ENCODE peak calls at places on chromosomes 6 and 20, in four cellular contexts. I, Y, G and L are unnamed samples.

GRCh38 chr6:37253608-37254007 is 4.0 kb upstream of the TBC1D22B start:
- DNase-seq in I (no peak), Y (no peak), G (no peak), L (no peak)

GRCh38 chr6:43396408-43397149 is 27.1 kb upstream of the ZNF318 start:
- DNase-seq in I (no peak), Y (no peak), G (peak), L (no peak)

GRCh38 chr6:5277589-5277988 is 16.3 kb downstream of the FARS2 start:
- DNase-seq in I (no peak), Y (no peak), G (no peak), L (no peak)

GRCh38 chr6:151067684-151068596 is 171.8 kb upstream of the AKAP12 start:
- DNase-seq in I (no peak), Y (peak), G (peak), L (no peak)

GRCh38 chr6:90596967-90597539 is 10.2 kb upstream of the MAP3K7 start:
- DNase-seq in I (peak), Y (no peak), G (no peak), L (no peak)

GRCh38 chr6:55052846-55053245 is 121.5 kb upstream of the HCRTR2 start:
- DNase-seq in I (no peak), Y (no peak), G (no peak), L (no peak)

GRCh38 chr6:118186676-118187567 is 279.9 kb downstream of the SLC35F1 start:
- DNase-seq in I (no peak), Y (peak), G (no peak), L (peak)

GRCh38 chr6:157830354-157831017 is 7.4 kb downstream of the SNX9 start:
- DNase-seq in I (peak), Y (no peak), G (peak), L (no peak)

GRCh38 chr6:128573036-128573435 is 52.6 kb upstream of the PTPRK start:
- DNase-seq in I (no peak), Y (no peak), G (no peak), L (no peak)

GRCh38 chr20:17699931-17700351 is at the start of gene BANF2:
- DNase-seq in I (no peak), Y (no peak), G (no peak), L (no peak)

GRCh38 chr6:27188885-27189418 is 58.5 kb upstream of the PRSS16 start:
- DNase-seq in I (peak), Y (peak), G (peak), L (peak)

GRCh38 chr6:170178561-170179477 is 112.1 kb downstream of the DLL1 start:
- DNase-seq in I (no peak), Y (peak), G (peak), L (peak)

GRCh38 chr20:57076202-57076651 is 190.2 kb downstream of the BMP7 start:
- DNase-seq in I (no peak), Y (peak), G (peak), L (no peak)

GRCh38 chr6:56863366-56863765 is 91.5 kb upstream of the BEND6 start:
- DNase-seq in I (no peak), Y (peak), G (peak), L (no peak)

GRCh38 chr20:51237790-51238189 is 214.9 kb upstream of the KCNG1 start:
- DNase-seq in I (no peak), Y (peak), G (no peak), L (no peak)

GRCh38 chr6:21265264-21266044 is 328.1 kb upstream of the SOX4 start:
- DNase-seq in I (no peak), Y (peak), G (peak), L (no peak)

GRCh38 chr6:92810913-92811312 is 608.4 kb downstream of the EPHA7 start:
- DNase-seq in I (peak), Y (peak), G (peak), L (peak)

GRCh38 chr20:57509665-57510237 is 15.2 kb downstream of the CTCFL start:
- DNase-seq in I (peak), Y (peak), G (peak), L (peak)

GRCh38 chr20:38985603-38986170 is 23.5 kb downstream of the DHX35 start:
- DNase-seq in I (no peak), Y (peak), G (peak), L (peak)

GRCh38 chr20:22511943-22512910 is 72.1 kb downstream of the FOXA2 start:
- DNase-seq in I (peak), Y (no peak), G (no peak), L (no peak)

GRCh38 chr6:34656378-34657036 is 40.1 kb downstream of the ILRUN start:
- DNase-seq in I (no peak), Y (peak), G (peak), L (peak)

GRCh38 chr6:62345446-62345845 is 59.4 kb upstream of the KHDRBS2 start:
- DNase-seq in I (no peak), Y (no peak), G (no peak), L (no peak)

GRCh38 chr6:97019315-97019714 is 94.8 kb downstream of the KLHL32 start:
- DNase-seq in I (no peak), Y (no peak), G (no peak), L (no peak)

GRCh38 chr6:84687487-84687886 is 76.9 kb downstream of the TBX18 start:
- DNase-seq in I (peak), Y (peak), G (no peak), L (no peak)

GRCh38 chr6:122995930-122996796 is at the start of gene CLVS2:
- DNase-seq in I (peak), Y (peak), G (peak), L (no peak)

GRCh38 chr6:168293641-168294530 is 25.7 kb downstream of the DACT2 start:
- DNase-seq in I (no peak), Y (no peak), G (no peak), L (no peak)

GRCh38 chr6:84282566-84282965 is 55.1 kb upstream of the CEP162 start:
- DNase-seq in I (no peak), Y (peak), G (peak), L (no peak)

GRCh38 chr6:70110128-70111022 is 192.5 kb downstream of the COL9A1 start:
- DNase-seq in I (no peak), Y (peak), G (no peak), L (no peak)

DNA sequence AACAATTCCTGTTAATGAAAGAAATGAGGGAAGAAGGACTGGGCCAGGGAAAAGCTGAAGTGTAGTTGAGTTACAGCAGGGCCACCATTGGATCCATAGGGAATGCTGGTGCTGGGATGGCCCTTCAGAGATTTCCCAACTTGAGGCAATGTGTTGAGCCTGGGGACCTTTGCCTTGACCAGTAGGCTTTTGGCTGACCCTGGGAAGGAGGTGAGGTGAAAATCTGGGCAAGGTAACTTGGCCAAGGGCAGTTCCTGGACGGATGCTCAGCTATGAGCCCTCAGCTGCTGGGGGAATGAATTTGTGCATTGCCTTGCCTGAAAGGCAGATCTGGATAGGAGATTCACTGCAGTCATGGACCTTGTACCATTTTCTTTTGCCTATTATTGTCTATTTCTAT is 20.4 kb downstream of the UTRN start:
- DNase-seq in I (no peak), Y (no peak), G (no peak), L (no peak)
- H3K4me3 ChIP-seq in I (no peak), Y (no peak), G (no peak), L (no peak)

DNA sequence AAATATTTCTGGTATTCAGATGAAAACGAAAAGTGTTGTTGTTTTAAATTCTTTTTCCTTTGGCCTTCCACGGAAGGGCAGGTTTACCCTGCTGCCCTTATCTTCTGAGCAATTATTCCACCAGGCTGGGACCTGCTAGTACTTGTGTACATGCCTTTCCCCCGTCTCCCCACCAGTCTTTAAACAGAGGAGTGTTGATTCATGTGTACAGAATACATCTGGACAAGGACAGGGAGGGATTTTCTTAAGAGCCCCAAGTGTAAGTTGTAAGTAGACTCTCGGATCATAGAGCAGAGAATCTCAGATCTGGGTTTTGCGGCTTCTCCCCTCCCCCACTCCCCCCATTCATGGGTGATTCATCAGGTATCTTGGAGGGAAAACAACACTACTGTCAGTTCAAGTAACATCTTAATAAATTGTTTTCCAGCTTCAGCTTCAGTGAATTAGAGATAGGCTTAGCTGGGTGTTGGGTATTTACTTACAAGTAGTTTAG is 81.3 kb downstream of the RTN4IP1 start:
- DNase-seq in I (no peak), Y (no peak), G (peak), L (no peak)
- H3K9ac ChIP-seq in I (no peak), Y (no peak), G (peak), L (no peak)

DNA sequence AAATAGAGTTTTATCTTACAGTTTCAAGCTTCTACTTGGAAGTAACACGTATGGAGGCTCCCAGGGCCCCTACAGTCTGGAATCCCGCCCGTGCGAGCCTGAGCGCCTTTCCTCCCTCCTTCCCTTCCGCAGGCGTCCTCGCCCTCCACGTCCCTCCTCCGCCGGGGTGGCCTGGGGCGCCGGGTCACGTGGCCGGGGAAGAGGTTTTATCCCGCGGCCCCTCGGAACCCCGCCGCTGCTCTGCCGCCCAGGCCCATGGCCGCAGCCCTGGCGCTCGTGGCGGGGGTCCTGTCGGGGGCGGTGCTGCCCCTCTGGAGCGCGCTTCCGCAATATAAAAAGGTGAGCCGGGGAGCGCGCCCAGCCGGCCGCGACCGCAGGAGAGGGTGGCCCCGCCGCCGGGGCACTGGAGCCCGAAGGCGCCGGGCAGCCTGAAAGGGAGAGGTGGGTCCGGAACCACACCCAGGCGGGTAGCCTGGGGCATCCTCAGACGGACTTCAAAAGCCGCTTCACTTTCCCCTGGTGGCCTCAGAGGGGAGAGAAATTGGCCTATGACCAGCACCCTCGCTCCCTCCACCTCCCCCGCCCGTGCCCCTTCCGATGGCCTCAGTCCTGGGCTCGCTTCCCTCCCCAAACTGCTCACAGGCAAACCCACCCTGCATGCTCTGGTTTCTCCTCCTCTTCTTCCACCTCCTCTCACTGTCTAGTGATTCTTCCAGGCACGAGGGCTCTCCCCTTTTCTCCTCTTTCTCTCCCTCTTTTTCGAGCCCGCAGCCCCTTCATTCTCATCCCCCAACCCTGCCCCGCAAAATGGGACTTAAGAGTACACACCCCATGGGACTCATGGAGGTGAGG is at the start of gene CLPSL2:
- DNase-seq in I (peak), Y (peak), G (no peak), L (no peak)
- H3K4me3 ChIP-seq in I (peak), Y (peak), G (peak), L (no peak)

GRCh38 chr20:40682104-40683045 is 6.7 kb downstream of the MAFB start:
- DNase-seq in I (peak), Y (peak), G (no peak), L (no peak)
- H3K9ac ChIP-seq in I (no peak), Y (peak), G (no peak), L (no peak)

DNA sequence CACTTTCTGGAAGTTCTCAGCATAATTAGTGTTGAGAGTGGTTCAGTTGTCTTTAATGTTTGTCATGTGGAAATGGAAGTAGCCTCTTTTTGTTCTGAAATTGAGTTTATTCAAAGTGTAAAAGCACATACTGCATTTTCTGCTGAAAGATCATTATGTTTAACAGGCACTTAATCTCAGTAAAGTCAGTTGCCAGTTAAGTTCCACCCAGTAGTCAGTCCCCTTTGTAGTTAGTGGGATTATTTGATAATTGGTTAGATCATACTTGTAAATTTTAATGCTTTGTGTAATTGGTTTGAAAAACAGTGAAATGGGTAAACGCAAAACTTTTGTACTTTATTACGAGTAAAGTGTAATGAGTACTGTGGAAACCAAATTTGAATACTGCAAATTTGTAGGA is 4.2 kb downstream of the SRSF6 start:
- DNase-seq in I (no peak), Y (no peak), G (no peak), L (no peak)
- H3K4me3 ChIP-seq in I (peak), Y (no peak), G (no peak), L (no peak)

DNA sequence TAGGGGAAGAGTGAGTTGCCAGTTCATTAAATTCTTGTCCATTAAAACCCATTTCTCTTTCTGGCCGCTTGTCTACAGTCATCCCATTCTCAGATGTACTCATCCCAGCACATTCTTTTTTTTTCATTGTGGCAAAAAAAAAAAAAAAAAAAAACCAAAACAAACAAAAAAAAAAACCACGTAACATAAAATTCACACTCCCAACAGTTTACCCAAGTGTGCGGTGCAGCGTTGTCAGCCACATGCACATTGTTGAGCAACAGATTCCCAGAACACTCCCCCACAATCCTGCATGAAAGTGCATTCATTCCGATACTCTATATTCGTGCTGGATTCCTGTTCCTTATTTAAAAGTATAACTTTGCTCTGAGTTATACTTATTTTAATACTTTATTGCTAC is 96.0 kb downstream of the SASH1 start:
- DNase-seq in I (no peak), Y (no peak), G (no peak), L (no peak)
- H3K9ac ChIP-seq in I (no peak), Y (no peak), G (no peak), L (no peak)

DNA sequence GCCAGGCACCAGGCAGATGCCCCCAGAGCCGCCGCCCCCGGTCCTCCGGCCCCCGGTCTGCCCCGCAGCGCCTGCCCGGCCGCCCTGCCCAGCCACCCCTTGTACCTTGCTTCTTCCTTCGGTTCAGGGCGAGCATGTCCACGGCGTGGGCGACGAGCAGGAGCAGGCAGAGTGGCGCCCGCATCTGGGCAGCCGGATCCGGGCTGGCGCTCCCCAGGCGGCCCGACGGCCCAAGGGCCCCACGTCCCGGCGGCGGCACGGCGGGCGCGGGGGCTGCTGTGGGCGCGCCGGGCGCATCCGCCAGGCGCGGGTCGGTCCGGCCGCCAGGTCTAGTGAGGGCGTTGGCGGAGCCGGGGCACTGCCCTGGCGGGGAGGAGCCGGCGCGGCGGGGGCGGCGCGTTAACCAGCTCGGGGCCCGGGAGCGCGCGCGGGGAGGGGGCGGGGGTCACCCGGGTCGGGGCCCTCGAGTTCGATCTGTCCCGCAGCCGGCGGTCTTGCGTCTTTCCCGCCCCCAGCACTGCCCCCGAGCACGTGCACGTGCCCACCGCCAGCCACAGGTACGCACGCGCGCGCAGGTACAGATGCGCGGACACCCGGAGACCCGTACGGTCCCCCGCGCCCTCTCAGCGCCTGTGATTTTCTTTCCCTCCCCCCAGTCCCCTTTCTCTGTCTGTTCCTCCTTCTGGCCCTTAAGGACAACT is at the start of gene RSPO4:
- DNase-seq in I (peak), Y (peak), G (no peak), L (no peak)
- H3K4me3 ChIP-seq in I (peak), Y (peak), G (peak), L (no peak)

GRCh38 chr20:63553251-63553932 is 567 bp upstream of the FNDC11 start:
- DNase-seq in I (peak), Y (peak), G (peak), L (peak)
- H3K9ac ChIP-seq in I (no peak), Y (peak), G (no peak), L (peak)

GRCh38 chr20:44437497-44437896 is 38.2 kb upstream of the TTPAL start:
- DNase-seq in I (no peak), Y (no peak), G (no peak), L (no peak)

GRCh38 chr20:44438782-44439181 is 36.9 kb upstream of the TTPAL start:
- DNase-seq in I (no peak), Y (no peak), G (no peak), L (no peak)

GRCh38 chr20:44446111-44446722 is 29.5 kb upstream of the TTPAL start:
- DNase-seq in I (no peak), Y (no peak), G (no peak), L (no peak)

GRCh38 chr20:44439318-44439717 is 36.4 kb upstream of the TTPAL start:
- DNase-seq in I (no peak), Y (no peak), G (no peak), L (no peak)

GRCh38 chr20:44442298-44443070 is 33.2 kb upstream of the TTPAL start:
- DNase-seq in I (no peak), Y (peak), G (no peak), L (no peak)
- H3K4me3 ChIP-seq in I (no peak), Y (no peak), G (no peak), L (no peak)

DNA sequence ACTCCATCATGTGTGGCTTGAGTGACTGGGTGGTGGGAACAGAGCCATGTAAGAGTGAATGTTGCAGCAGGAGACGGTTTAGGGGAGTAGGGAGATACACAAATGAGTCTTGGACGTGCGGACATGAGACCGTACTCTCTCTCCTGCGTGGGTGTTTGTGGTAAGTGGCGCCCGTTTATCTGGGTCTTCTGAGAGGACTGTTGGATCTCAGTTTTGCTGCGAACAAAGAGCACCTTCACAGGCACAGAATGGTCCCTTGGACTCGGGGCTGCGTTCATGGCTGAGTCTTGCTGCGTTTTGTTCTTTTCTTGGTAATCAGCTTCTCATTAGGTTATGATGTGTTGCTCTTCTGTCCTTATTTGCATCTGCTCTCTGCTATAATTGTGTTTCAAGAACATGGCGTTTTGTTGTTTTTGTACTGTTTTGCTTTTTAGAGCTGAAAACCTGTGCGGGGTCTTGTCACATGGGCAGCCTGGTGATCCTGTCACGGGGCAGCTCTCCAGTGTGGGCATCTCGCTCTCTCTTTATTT is 28.5 kb downstream of the STK35 start:
- DNase-seq in I (no peak), Y (no peak), G (no peak), L (no peak)
- H3K9ac ChIP-seq in I (no peak), Y (no peak), G (no peak), L (no peak)